ENCODE peak calls at places on chromosomes 11 and 22, in five cellular contexts. G is GM23248; E is NCI-H1694; R is effector memory CD4-positive, alpha-beta T cell; D is A549. K is an unnamed sample.

GRCh38 chr11:115199501-115199900 is 304.7 kb downstream of the CADM1 start:
- DNase-seq in E (no peak), D (no peak), R (no peak), G (peak), K (no peak)

GRCh38 chr11:46391578-46392420 is at the start of gene CHRM4:
- DNase-seq in E (no peak), R (no peak), D (peak), G (peak), K (peak)

GRCh38 chr22:27101288-27101687 is 443.9 kb downstream of the MIAT start:
- DNase-seq in G (no peak), E (no peak), D (no peak), R (no peak), K (no peak)

GRCh38 chr22:19620742-19621371 is 93.4 kb upstream of the SEPTIN5 start:
- DNase-seq in E (no peak), D (no peak), R (no peak), G (no peak), K (no peak)

GRCh38 chr11:927871-928270 is 2.2 kb downstream of the AP2A2 start:
- DNase-seq in D (no peak), E (no peak), R (peak), G (no peak), K (no peak)

GRCh38 chr11:75779960-75780359 is 11.4 kb downstream of the DGAT2 start:
- DNase-seq in E (no peak), R (no peak), D (no peak), G (no peak), K (no peak)

GRCh38 chr22:44311855-44312170 is 938 bp downstream of the SHISAL1 start:
- DNase-seq in D (no peak), R (no peak), E (no peak), G (peak), K (no peak)

GRCh38 chr11:114233755-114234154 is 62.4 kb upstream of the NNMT start:
- DNase-seq in E (no peak), G (no peak), R (no peak), D (no peak), K (peak)

GRCh38 chr22:46852771-46853170 is 90.3 kb downstream of the TBC1D22A start:
- DNase-seq in R (no peak), E (no peak), G (no peak), D (no peak), K (no peak)

GRCh38 chr11:13030857-13031256 is 21.7 kb downstream of the RASSF10 start:
- DNase-seq in E (peak), R (no peak), D (no peak), G (no peak), K (no peak)

GRCh38 chr11:125281831-125282595 is 117.5 kb downstream of the PKNOX2 start:
- DNase-seq in E (no peak), G (peak), R (no peak), D (no peak), K (no peak)

GRCh38 chr22:29251265-29251664 is 16.5 kb downstream of the RHBDD3 start:
- DNase-seq in D (no peak), E (no peak), R (no peak), G (no peak), K (no peak)

GRCh38 chr11:2426221-2426620 is 18.1 kb downstream of the TRPM5 start:
- DNase-seq in R (no peak), G (no peak), D (no peak), E (no peak), K (no peak)

GRCh38 chr22:26477341-26477731 is 6.2 kb downstream of the HPS4 start:
- DNase-seq in R (no peak), G (no peak), E (no peak), D (no peak), K (no peak)

GRCh38 chr11:105609832-105610781 is at the start of gene GRIA4:
- DNase-seq in R (no peak), D (no peak), E (peak), G (peak), K (no peak)

GRCh38 chr11:109939176-109939810 is 153.9 kb upstream of the ZC3H12C start:
- DNase-seq in D (peak), E (peak), G (peak), R (no peak), K (peak)

GRCh38 chr22:30275625-30276024 is 9.0 kb upstream of the OSM start:
- DNase-seq in G (no peak), R (no peak), D (no peak), E (no peak), K (no peak)

GRCh38 chr11:68099474-68100405 is 21.4 kb downstream of the CHKA start:
- DNase-seq in D (no peak), G (no peak), R (no peak), E (no peak), K (no peak)

GRCh38 chr22:37999236-37999635 is 14.9 kb upstream of the SOX10 start:
- DNase-seq in D (no peak), R (no peak), G (no peak), E (no peak), K (no peak)

GRCh38 chr22:31155425-31155824 is 4.6 kb upstream of the RNF185 start:
- DNase-seq in G (peak), E (no peak), R (no peak), D (no peak), K (no peak)

GRCh38 chr11:68584097-68584496 is 100.2 kb upstream of the GAL start:
- DNase-seq in R (peak), G (peak), D (peak), E (peak), K (no peak)

GRCh38 chr22:20000246-20001081 is 16.2 kb downstream of the ARVCF start:
- DNase-seq in D (no peak), E (no peak), G (no peak), R (no peak), K (no peak)

GRCh38 chr11:48167380-48167779 is 49.2 kb upstream of the OR4B1 start:
- DNase-seq in R (no peak), D (no peak), E (no peak), G (peak), K (no peak)

GRCh38 chr22:20299736-20300136 is 20.1 kb downstream of the DGCR6L start:
- DNase-seq in D (no peak), G (peak), R (no peak), E (no peak), K (peak)

GRCh38 chr11:71485063-71485399 is 32.0 kb downstream of the NADSYN1 start:
- DNase-seq in E (no peak), G (no peak), R (no peak), D (no peak), K (no peak)

GRCh38 chr22:45997775-45998637 is 21.0 kb upstream of the WNT7B start:
- DNase-seq in D (no peak), E (no peak), G (peak), R (no peak), K (no peak)

GRCh38 chr11:35180311-35181233 is 41.6 kb downstream of the CD44 start:
- DNase-seq in R (no peak), G (peak), D (no peak), E (no peak), K (no peak)

GRCh38 chr11:118100691-118101232 is 14.0 kb upstream of the SMIM35 start:
- DNase-seq in G (no peak), R (no peak), D (no peak), E (no peak), K (no peak)

GRCh38 chr11:131612576-131612975 is 242.2 kb downstream of the NTM start:
- DNase-seq in D (no peak), G (no peak), R (no peak), E (no peak), K (no peak)

GRCh38 chr11:105821781-105822180 is 200.3 kb downstream of the MSANTD4 start:
- DNase-seq in G (no peak), R (no peak), E (no peak), D (no peak), K (no peak)

GRCh38 chr22:46681010-46681409 is 57.0 kb downstream of the CERK start:
- DNase-seq in G (no peak), R (no peak), D (peak), E (no peak), K (no peak)

GRCh38 chr22:46484156-46484860 is 53.1 kb downstream of the CELSR1 start:
- DNase-seq in G (no peak), R (no peak), D (no peak), E (no peak), K (no peak)

GRCh38 chr11:65355013-65355775 is 643 bp downstream of the TIGD3 start:
- DNase-seq in G (no peak), R (peak), E (peak), D (peak), K (peak)

GRCh38 chr11:32288276-32288675 is 147.1 kb downstream of the WT1 start:
- DNase-seq in D (no peak), R (no peak), G (no peak), E (no peak), K (no peak)

K was measured in NCI-H2171 treated with DMSO at 0.1 percent for 48 hours.